ENCODE peak calls at places on chromosomes 13 and 19, in six cellular contexts. D is heart left ventricle, Y is dorsolateral prefrontal cortex, P is DMS153, S is tibial nerve, O is BE2C. B is an unnamed sample.
A peak's percentile ranks its signal among the peaks of the same experiment; 100 is the strongest.

GRCh38 chr13:18991054-18991453 is 190.6 kb downstream of the TUBA3C start:
- DNase-seq in D (no peak), Y (no peak), P (no peak), S (no peak), O (no peak), B (no peak)

GRCh38 chr13:73411067-73411809 is 352.4 kb downstream of the KLF5 start:
- DNase-seq in D (no peak), Y (no peak), P (peak; percentile 66), S (no peak), O (no peak), B (no peak)

GRCh38 chr13:26678796-26679195 is 81.8 kb downstream of the GPR12 start:
- DNase-seq in D (no peak), Y (no peak), P (no peak), S (no peak), O (no peak), B (no peak)

GRCh38 chr13:46983881-46984280 is 87.0 kb upstream of the HTR2A start:
- DNase-seq in D (no peak), Y (no peak), P (no peak), S (no peak), O (no peak), B (no peak)

GRCh38 chr13:26254583-26255102 is 714 bp downstream of the CDK8 start:
- DNase-seq in D (peak; percentile 44), Y (peak; percentile 41), P (peak; percentile 40), S (no peak), O (peak; percentile 57), B (peak; percentile 42)

GRCh38 chr19:9586764-9587163 is 2.5 kb upstream of the ZNF121 start:
- DNase-seq in D (peak; percentile 35), Y (peak; percentile 72), P (no peak), S (no peak), O (peak; percentile 69), B (peak; percentile 85)

GRCh38 chr13:104534847-104535246 is 1468.6 kb upstream of the SLC10A2 start:
- DNase-seq in D (no peak), Y (no peak), P (no peak), S (no peak), O (no peak), B (no peak)

GRCh38 chr19:55165952-55166529 is 372 bp downstream of the DNAAF3 start:
- DNase-seq in D (peak; percentile 72), Y (peak; percentile 69), P (peak; percentile 84), S (no peak), O (peak; percentile 84), B (no peak)

GRCh38 chr19:16379521-16380313 is 55.1 kb downstream of the KLF2 start:
- DNase-seq in D (no peak), Y (no peak), P (no peak), S (no peak), O (no peak), B (no peak)

GRCh38 chr13:99416411-99417121 is 84.7 kb upstream of the TM9SF2 start:
- DNase-seq in D (no peak), Y (no peak), P (no peak), S (no peak), O (no peak), B (no peak)